ENCODE peak calls at places on chromosomes 13 and 19, in four cellular contexts. C, T, H and J are unnamed samples.

GRCh38 chr19:8307400-8307964 is 676 bp downstream of the CD320 start:
- DNase-seq in C (no peak), T (no peak), H (no peak), J (no peak)

GRCh38 chr13:30006246-30006645 is 155.8 kb upstream of the UBL3 start:
- DNase-seq in C (no peak), T (no peak), H (no peak), J (no peak)

GRCh38 chr13:25478186-25478585 is 106.4 kb downstream of the ATP8A2 start:
- DNase-seq in C (no peak), T (no peak), H (no peak), J (no peak)

GRCh38 chr19:13262450-13262849 is 112.2 kb downstream of the IER2 start:
- DNase-seq in C (no peak), T (no peak), H (no peak), J (no peak)

GRCh38 chr13:50309872-50310594 is 294.8 kb downstream of the KCNRG start:
- DNase-seq in C (no peak), T (no peak), H (no peak), J (no peak)

GRCh38 chr13:31629085-31629785 is 110.1 kb upstream of the RXFP2 start:
- DNase-seq in C (no peak), T (no peak), H (no peak), J (no peak)

GRCh38 chr19:38308006-38308766 is 4.1 kb downstream of the C19orf33 start:
- DNase-seq in C (no peak), T (no peak), H (no peak), J (no peak)

GRCh38 chr13:30340367-30341184 is 33.2 kb upstream of the KATNAL1 start:
- DNase-seq in C (no peak), T (peak; percentile 38), H (peak; percentile 22), J (no peak)

GRCh38 chr19:7852851-7853759 is 21.1 kb downstream of the PRR36 start:
- DNase-seq in C (peak; percentile 46), T (no peak), H (peak; percentile 87), J (no peak)

GRCh38 chr13:29946093-29946492 is 95.7 kb upstream of the UBL3 start:
- DNase-seq in C (no peak), T (no peak), H (no peak), J (no peak)

GRCh38 chr13:35388456-35388855 is 88.0 kb downstream of the MAB21L1 start:
- DNase-seq in C (no peak), T (no peak), H (no peak), J (no peak)

GRCh38 chr13:76792680-76793334 is 93.4 kb downstream of the KCTD12 start:
- DNase-seq in C (no peak), T (no peak), H (no peak), J (no peak)

GRCh38 chr19:16301999-16302694 is 22.5 kb upstream of the KLF2 start:
- DNase-seq in C (no peak), T (no peak), H (peak; percentile 77), J (no peak)

GRCh38 chr19:38850976-38851621 is 1.3 kb upstream of the HNRNPL start:
- DNase-seq in C (no peak), T (no peak), H (no peak), J (no peak)

GRCh38 chr19:16627194-16627927 is 643 bp downstream of the MED26 start:
- DNase-seq in C (no peak), T (no peak), H (peak; percentile 5), J (no peak)

GRCh38 chr13:64758520-64758919 is 2471.6 kb downstream of the PCDH9 start:
- DNase-seq in C (no peak), T (no peak), H (no peak), J (no peak)

GRCh38 chr13:51841732-51842131 is 3.2 kb downstream of the TMEM272 start:
- DNase-seq in C (no peak), T (no peak), H (no peak), J (no peak)

GRCh38 chr13:47413112-47413511 is 516.3 kb upstream of the HTR2A start:
- DNase-seq in C (no peak), T (no peak), H (no peak), J (no peak)

GRCh38 chr19:9940778-9941177 is 4.5 kb upstream of the OLFM2 start:
- DNase-seq in C (no peak), T (no peak), H (no peak), J (no peak)

GRCh38 chr13:47184311-47184710 is 287.5 kb upstream of the HTR2A start:
- DNase-seq in C (no peak), T (no peak), H (no peak), J (no peak)

GRCh38 chr13:99686157-99686572 is 184.9 kb downstream of the TM9SF2 start:
- DNase-seq in C (no peak), T (no peak), H (no peak), J (no peak)

GRCh38 chr19:16161848-16162247 is 11.5 kb downstream of the CIB3 start:
- DNase-seq in C (no peak), T (no peak), H (peak; percentile 56), J (peak; percentile 56)

GRCh38 chr19:41927810-41928192 is 448 bp downstream of the ERFL start:
- DNase-seq in C (no peak), T (no peak), H (no peak), J (no peak)

GRCh38 chr19:4396949-4397783 is 3.2 kb downstream of the SH3GL1 start:
- DNase-seq in C (no peak), T (no peak), H (no peak), J (no peak)

GRCh38 chr19:18364826-18365528 is 21.0 kb upstream of the GDF15 start:
- DNase-seq in C (no peak), T (no peak), H (peak; percentile 79), J (peak; percentile 53)

GRCh38 chr19:4662812-4663211 is 7.3 kb downstream of the MYDGF start:
- DNase-seq in C (no peak), T (no peak), H (no peak), J (no peak)

GRCh38 chr19:19064098-19064722 is 416 bp downstream of the SLC25A42 start:
- DNase-seq in C (no peak), T (no peak), H (no peak), J (no peak)

GRCh38 chr19:56153507-56153906 is 12.4 kb downstream of the ZNF444 start:
- DNase-seq in C (no peak), T (no peak), H (no peak), J (no peak)

GRCh38 chr19:51799311-51799997 is 4.5 kb downstream of the FPR3 start:
- DNase-seq in C (no peak), T (peak; percentile 67), H (peak; percentile 49), J (no peak)

GRCh38 chr19:41945135-41945766 is 13.9 kb downstream of the RABAC1 start:
- DNase-seq in C (peak; percentile 78), T (peak; percentile 64), H (no peak), J (no peak)

GRCh38 chr19:14472202-14472961 is 2.8 kb downstream of the PTGER1 start:
- DNase-seq in C (peak; percentile 74), T (no peak), H (peak; percentile 53), J (no peak)

GRCh38 chr13:42272115-42272756 is at the start of gene AKAP11:
- DNase-seq in C (peak; percentile 31), T (peak; percentile 10), H (no peak), J (no peak)

GRCh38 chr13:89726690-89727435 is 1620.6 kb upstream of the MIR17HG start:
- DNase-seq in C (no peak), T (no peak), H (no peak), J (peak; percentile 69)

GRCh38 chr13:20828540-20829364 is 55.0 kb upstream of the EEF1AKMT1 start:
- DNase-seq in C (no peak), T (no peak), H (peak; percentile 12), J (no peak)

GRCh38 chr19:1503089-1503924 is 9.5 kb downstream of the ADAMTSL5 start:
- DNase-seq in C (peak; percentile 33), T (no peak), H (peak; percentile 33), J (no peak)

GRCh38 chr19:48341006-48341405 is 15.7 kb downstream of the EMP3 start:
- DNase-seq in C (no peak), T (no peak), H (no peak), J (no peak)

GRCh38 chr13:96527497-96527896 is 437.6 kb downstream of the HS6ST3 start:
- DNase-seq in C (no peak), T (no peak), H (no peak), J (no peak)

GRCh38 chr13:110258876-110259631 is 47.9 kb downstream of the COL4A1 start:
- DNase-seq in C (no peak), T (no peak), H (no peak), J (no peak)